ENCODE peak calls at places on chromosomes 2 and 18, in nine cellular contexts. E is pancreas; T is heart left ventricle; X is T-helper 17 cell; K is activated T-helper 2 cell treated with anti-CD3 and anti-CD28 coated beads, Interferon-gamma antibody, Interleukin-2, Interleukin-4, amounts not matched to agents 10 μg/mL and 5 μg/mL and 100 μg/mL, durations not matched to agents 14 hours and 24 hours and 36 hours; V is natural killer cell treated with Interleukin-12 subunit alpha and Interleukin-12 subunit beta and Interleukin-15 and Interleukin-18, amount 100 ng/mL, for 72 hours; G is endothelial cell; B is AG10803; J is H7. Q is an unnamed sample.

GRCh38 chr18:3148930-3149535 is 70.7 kb downstream of the MYOM1 start:
- DNase-seq in T (no peak), J (no peak), B (peak; percentile 29), V (no peak), E (no peak), K (no peak), G (no peak), X (no peak), Q (no peak)

GRCh38 chr2:29847901-29848300 is 73.5 kb downstream of the ALK start:
- DNase-seq in E (no peak), B (no peak), K (no peak), V (no peak), G (no peak), T (no peak), X (no peak), J (no peak), Q (no peak)

GRCh38 chr2:150400849-150401248 is 86.6 kb downstream of the RND3 start:
- DNase-seq in X (no peak), V (no peak), B (peak; percentile 11), T (peak; percentile 29), E (no peak), K (no peak), J (no peak), G (no peak), Q (no peak)

GRCh38 chr2:109266998-109267854 is 138.2 kb downstream of the SH3RF3 start:
- DNase-seq in G (peak; percentile 26), T (no peak), E (peak; percentile 39), J (peak; percentile 70), B (no peak), X (no peak), K (no peak), V (no peak), Q (no peak)

GRCh38 chr2:212626371-212626918 is 87.8 kb upstream of the ERBB4 start:
- DNase-seq in J (no peak), K (no peak), X (no peak), V (no peak), E (no peak), G (no peak), T (no peak), B (no peak), Q (no peak)

GRCh38 chr18:48806551-48807261 is 144.1 kb downstream of the SMAD7 start:
- DNase-seq in G (no peak), K (no peak), X (no peak), E (peak; percentile 16), V (peak; percentile 34), B (peak; percentile 74), J (no peak), T (peak; percentile 45), Q (no peak)

GRCh38 chr2:140695163-140695562 is 1435.7 kb downstream of the LRP1B start:
- DNase-seq in G (no peak), J (no peak), K (no peak), V (no peak), B (peak; percentile 60), T (no peak), E (no peak), X (no peak), Q (no peak)

GRCh38 chr18:27797484-27797883 is 379.4 kb downstream of the CDH2 start:
- DNase-seq in B (no peak), E (no peak), G (no peak), T (no peak), J (no peak), V (no peak), X (no peak), K (no peak), Q (no peak)

GRCh38 chr18:63882333-63883141 is 5.0 kb upstream of the SERPINB2 start:
- DNase-seq in J (no peak), K (no peak), T (peak; percentile 31), V (no peak), G (no peak), B (peak; percentile 87), E (peak; percentile 57), X (no peak), Q (no peak)

GRCh38 chr2:118580651-118581050 is 266.8 kb downstream of the EN1 start:
- DNase-seq in X (no peak), E (no peak), B (peak; percentile 45), K (no peak), G (no peak), V (no peak), J (no peak), T (no peak), Q (no peak)

GRCh38 chr2:3041841-3042600 is 335.6 kb downstream of the EIPR1 start:
- DNase-seq in E (peak; percentile 83), J (no peak), B (no peak), G (no peak), X (no peak), V (no peak), T (peak; percentile 76), K (no peak), Q (no peak)

GRCh38 chr2:73897934-73898333 is 5.1 kb downstream of the ACTG2 start:
- DNase-seq in X (no peak), K (no peak), V (no peak), G (no peak), E (no peak), B (no peak), T (no peak), J (no peak), Q (no peak)

GRCh38 chr18:59814872-59815271 is 84.9 kb upstream of the PMAIP1 start:
- DNase-seq in T (no peak), G (no peak), E (no peak), V (no peak), K (no peak), X (no peak), B (peak; percentile 94), J (no peak), Q (no peak)